ENCODE peak calls at places on chromosomes 12 and 14, in six cellular contexts. N, C, E, G, I and Q are unnamed samples.
A peak's percentile ranks its signal among the peaks of the same experiment; 100 is the strongest.

GRCh38 chr12:28708918-28709371 is 440.1 kb upstream of the FAR2 start:
- DNase-seq in C (no peak), I (no peak), N (no peak), G (no peak), E (no peak), Q (no peak)

GRCh38 chr14:56331815-56332214 is 213.6 kb downstream of the PELI2 start:
- DNase-seq in E (no peak), I (no peak), C (no peak), N (no peak), G (no peak), Q (no peak)

GRCh38 chr14:77303417-77304156 is 17.1 kb downstream of the POMT2 start:
- DNase-seq in E (no peak), G (no peak), C (no peak), I (no peak), N (peak; percentile 98), Q (no peak)

GRCh38 chr14:39562175-39562574 is 129.9 kb upstream of the FBXO33 start:
- DNase-seq in E (no peak), C (no peak), N (no peak), G (no peak), I (no peak), Q (no peak)

GRCh38 chr14:67815573-67816235 is 686 bp downstream of the ZFYVE26 start:
- DNase-seq in C (no peak), N (peak; percentile 67), G (peak; percentile 37), E (no peak), I (peak; percentile 8), Q (no peak)

GRCh38 chr12:94099191-94099983 is 49.0 kb upstream of the PLXNC1 start:
- DNase-seq in N (peak; percentile 5), I (no peak), E (no peak), G (no peak), C (no peak), Q (no peak)

GRCh38 chr12:103673891-103674375 is 86.9 kb downstream of the STAB2 start:
- DNase-seq in G (no peak), N (no peak), C (no peak), E (no peak), I (no peak), Q (no peak)

GRCh38 chr14:104388631-104389325 is 190.8 kb upstream of the C14orf180 start:
- DNase-seq in C (no peak), I (no peak), N (no peak), E (peak; percentile 59), G (no peak), Q (no peak)

GRCh38 chr12:18383203-18383602 is 121.9 kb downstream of the PIK3C2G start:
- DNase-seq in G (peak; percentile 49), C (no peak), N (peak; percentile 63), E (no peak), I (no peak), Q (no peak)

GRCh38 chr12:57755454-57756372 is 810 bp downstream of the MARCHF9 start:
- DNase-seq in E (peak; percentile 84), N (no peak), G (peak; percentile 60), I (peak; percentile 38), C (no peak), Q (peak; percentile 78)

GRCh38 chr12:122021822-122022392 is at the start of gene BCL7A:
- DNase-seq in C (peak; percentile 70), N (peak; percentile 81), I (peak; percentile 9), E (peak; percentile 86), G (peak; percentile 82), Q (peak; percentile 93)

GRCh38 chr14:104393898-104394605 is 185.5 kb upstream of the C14orf180 start:
- DNase-seq in C (no peak), N (no peak), I (peak; percentile 31), E (peak; percentile 66), G (no peak), Q (peak; percentile 27)

GRCh38 chr14:104113631-104114420 is 24.6 kb upstream of the KIF26A start:
- DNase-seq in N (no peak), C (no peak), E (peak; percentile 67), G (no peak), I (no peak), Q (peak; percentile 49)

GRCh38 chr12:92075425-92075891 is 70.2 kb downstream of the BTG1 start:
- DNase-seq in C (no peak), I (no peak), E (no peak), N (no peak), G (peak; percentile 51), Q (no peak)

GRCh38 chr12:58066296-58066695 is 124.9 kb downstream of the ATP23 start:
- DNase-seq in E (no peak), I (no peak), N (peak; percentile 27), G (no peak), C (no peak), Q (no peak)

GRCh38 chr14:74476107-74476506 is 17.0 kb downstream of the NPC2 start:
- DNase-seq in E (no peak), G (no peak), C (no peak), N (no peak), I (no peak), Q (no peak)

GRCh38 chr14:65483647-65484046 is 71.1 kb downstream of the FUT8 start:
- DNase-seq in I (no peak), N (peak; percentile 60), G (no peak), C (no peak), E (no peak), Q (no peak)

DNA sequence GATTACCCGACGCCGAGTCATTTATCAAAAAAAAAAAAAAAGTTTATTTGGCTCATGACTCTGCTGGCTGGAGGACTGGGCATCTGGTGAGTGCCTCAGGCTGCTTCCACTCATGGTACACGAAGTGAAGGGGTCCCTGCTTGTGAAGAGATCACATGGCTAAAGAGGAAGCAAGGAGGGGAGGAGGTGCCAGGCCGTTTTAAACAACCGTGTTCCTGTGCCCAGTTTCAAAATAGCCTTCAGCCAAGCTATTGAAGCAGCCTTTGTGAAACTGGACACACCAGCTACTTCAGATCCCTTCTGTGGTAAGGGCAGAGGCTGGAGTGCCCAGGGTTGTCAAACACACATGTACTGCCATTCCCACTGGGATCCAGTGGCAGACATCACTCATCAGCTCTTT is 7.6 kb downstream of the POP5 start:
- DNase-seq in N (no peak), I (no peak), G (no peak), C (no peak), E (no peak), Q (no peak)
- H3K4me3 ChIP-seq in N (no peak overlapping the region), I (no peak overlapping the region), G (no peak overlapping the region), C (no peak overlapping the region), E (no peak overlapping the region), Q (no peak overlapping the region)

DNA sequence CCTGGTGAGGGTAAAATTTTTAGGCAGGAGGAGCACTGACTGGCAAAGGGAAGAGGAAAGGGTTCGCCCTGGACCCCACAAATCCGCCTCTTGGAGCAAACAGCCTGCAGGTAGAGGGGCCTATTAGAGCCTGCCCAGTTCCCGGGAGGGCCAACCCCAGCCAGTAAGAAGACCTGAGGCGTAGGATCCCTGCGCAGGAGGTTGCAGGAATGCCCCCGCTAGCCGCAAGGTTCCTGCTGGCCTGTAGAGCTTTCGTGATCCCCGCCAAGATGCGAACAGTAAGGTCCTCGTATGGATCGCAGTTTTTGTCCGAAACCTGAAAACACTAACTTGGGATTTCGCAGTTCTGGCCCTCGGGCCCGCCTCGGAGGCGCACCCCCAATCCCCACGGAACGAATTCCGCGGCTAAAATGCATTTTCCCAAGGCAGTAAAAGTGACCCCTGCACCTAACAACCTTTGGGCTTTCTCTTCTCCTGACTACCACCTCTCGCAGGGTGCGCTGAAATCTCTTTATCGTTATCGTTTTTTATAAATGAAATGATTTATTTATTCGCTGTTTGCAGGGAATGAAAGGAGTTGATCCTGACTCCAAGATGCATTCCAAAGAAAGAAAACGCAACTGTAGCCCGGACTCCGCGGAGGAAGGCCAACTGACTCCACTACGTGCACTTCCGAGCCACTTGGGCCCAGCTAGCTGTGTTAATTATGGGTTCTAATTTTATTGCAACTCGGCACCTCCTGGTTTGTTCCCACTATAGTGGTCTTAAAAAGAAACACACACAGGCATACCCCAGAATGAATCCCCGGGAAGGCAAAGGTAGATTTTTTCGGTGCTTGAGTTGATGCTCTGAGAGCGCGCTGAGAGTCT is 7.2 kb upstream of the PAX9 start:
- DNase-seq in N (no peak), E (no peak), G (no peak), I (no peak), C (no peak), Q (peak; percentile 77)
- H3K27me3 ChIP-seq in N (peaks cover 72% of the 10 kb centered on the region), E (no peaks in the 10 kb centered on the region), G (peaks cover 100% of the 10 kb centered on the region), I (no peaks in the 10 kb centered on the region), C (peaks cover 12% of the 10 kb centered on the region), Q (peaks cover 100% of the 10 kb centered on the region)

DNA sequence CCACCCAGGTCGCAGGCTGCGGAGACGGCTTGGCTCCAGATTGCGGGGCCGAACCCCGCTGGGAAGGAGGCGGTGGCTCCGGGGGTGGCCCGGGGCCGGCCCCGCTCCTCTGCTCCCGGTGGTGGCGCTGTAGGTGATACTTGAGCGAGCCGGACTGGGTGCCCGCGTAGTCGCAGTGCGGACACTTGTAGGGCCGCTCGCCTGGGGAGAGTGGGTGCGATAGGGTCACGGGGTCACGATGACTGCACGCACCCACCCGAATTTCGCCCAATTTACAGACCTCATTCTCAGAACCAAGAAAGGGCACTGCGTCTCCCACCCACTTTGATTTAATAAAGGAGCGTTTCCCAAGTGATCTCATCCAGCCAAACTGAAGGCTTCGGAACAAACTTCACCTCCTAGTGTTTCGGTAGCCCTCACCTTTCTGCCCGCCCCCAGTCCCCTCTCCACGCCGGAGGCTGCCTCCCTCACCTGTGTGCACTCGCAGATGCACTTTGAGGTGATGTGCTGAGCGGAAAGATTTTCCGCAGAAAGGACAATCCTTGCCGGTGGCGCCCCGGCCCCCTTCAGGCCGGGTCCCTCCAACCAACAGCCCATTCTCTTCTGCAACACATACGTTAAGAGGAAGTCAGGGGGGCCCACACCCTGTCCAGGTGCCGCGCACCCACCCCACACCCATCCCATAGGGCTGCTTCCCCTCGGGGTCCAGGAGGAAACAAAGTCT is 7.4 kb downstream of the ZNF219 start:
- DNase-seq in G (no peak), I (no peak), N (no peak), C (no peak), E (peak; percentile 75), Q (peak; percentile 78)
- H3K36me3 ChIP-seq in G (peaks cover 43% of the 10 kb centered on the region), I (no peaks in the 10 kb centered on the region), N (peaks cover 2% of the 10 kb centered on the region), C (no peaks in the 10 kb centered on the region), E (peaks cover 5% of the 10 kb centered on the region), Q (peaks cover 21% of the 10 kb centered on the region)

DNA sequence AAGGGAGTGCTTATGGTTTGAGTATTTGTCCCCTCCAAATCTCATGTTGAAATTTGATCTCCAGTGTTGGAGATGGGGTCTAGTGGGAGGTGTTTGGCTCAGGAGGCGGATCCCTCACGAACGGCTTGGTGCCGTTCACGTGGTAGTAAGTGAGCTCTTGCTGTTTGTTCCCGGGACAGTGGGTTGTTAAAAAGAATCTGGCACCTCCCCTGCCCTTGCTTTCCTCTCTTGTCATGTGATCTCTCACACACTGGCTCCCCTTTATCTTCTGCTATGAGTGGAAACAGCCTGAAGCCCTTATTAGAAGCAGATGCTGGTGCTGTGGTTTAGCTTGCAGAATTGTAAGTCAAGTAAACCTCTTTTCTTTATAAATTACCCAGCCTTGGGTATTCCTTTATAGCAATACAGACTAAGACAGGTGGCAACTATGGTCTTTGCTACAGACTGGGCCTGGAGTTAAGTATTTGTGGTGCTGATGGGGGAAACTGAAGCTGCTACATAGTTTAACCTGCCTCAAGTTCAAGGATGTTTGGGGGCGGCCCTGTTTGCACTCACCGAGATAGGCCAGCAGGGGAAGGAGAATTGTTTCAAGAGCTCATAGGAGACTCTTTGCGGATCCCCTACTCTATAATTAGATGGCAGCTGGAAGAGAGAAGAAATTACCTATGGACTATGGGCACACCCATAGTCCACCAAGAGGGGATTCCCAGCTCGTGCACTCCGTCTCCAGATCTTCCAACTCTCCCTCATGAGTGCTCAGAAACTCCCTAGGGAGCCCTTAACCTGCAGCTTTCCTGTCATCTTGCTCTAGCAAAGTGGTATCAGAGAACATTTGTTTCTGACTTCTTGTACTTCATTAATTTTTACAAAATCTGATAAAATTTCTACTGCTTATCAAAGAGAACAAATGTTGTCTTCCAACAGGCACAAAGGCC is 164.6 kb downstream of the SLC15A5 start:
- DNase-seq in C (no peak), I (no peak), G (peak; percentile 61), N (no peak), E (no peak), Q (peak; percentile 35)
- H3K4me3 ChIP-seq in C (no peak overlapping the region), I (no peak overlapping the region), G (no peak overlapping the region), N (no peak overlapping the region), E (no peak overlapping the region), Q (peak overlapping the region; percentile 3)

GRCh38 chr12:34345801-34346200 is 323.5 kb downstream of the ALG10 start:
- DNase-seq in C (no peak), I (no peak), E (no peak), G (no peak), N (no peak), Q (peak; percentile 44)
- H3K27me3 ChIP-seq in C (no peaks in the 10 kb centered on the region), I (no peaks in the 10 kb centered on the region), E (no peaks in the 10 kb centered on the region), G (no peaks in the 10 kb centered on the region), N (no peaks in the 10 kb centered on the region), Q (no peaks in the 10 kb centered on the region)